ENCODE peak calls at places on chromosome 6, in eight cellular contexts. X is AG04450, L is activated T-helper 1 cell treated with Interleukin-2 at 50 U/mL for 16 hours, V is WERI-Rb-1, Y is left lung, S is kidney glomerular epithelial cell, M is GM04504, E is amygdala. D is an unnamed sample.

GRCh38 chr6:33640361-33640760 is 19.2 kb downstream of the ITPR3 start:
- DNase-seq in X (no peak), L (no peak), V (no peak), Y (peak), S (no peak), M (no peak), E (no peak), D (no peak)

GRCh38 chr6:103872683-103873082 is 987.0 kb downstream of the HACE1 start:
- DNase-seq in X (no peak), L (no peak), V (no peak), Y (no peak), S (no peak), M (no peak), E (no peak), D (no peak)

GRCh38 chr6:90288404-90288803 is 8.2 kb downstream of the BACH2 start:
- DNase-seq in X (no peak), L (no peak), V (peak), Y (no peak), S (no peak), M (no peak), E (no peak), D (no peak)

GRCh38 chr6:116217069-116217468 is 36.8 kb downstream of the TSPYL4 start:
- DNase-seq in X (no peak), L (no peak), V (no peak), Y (no peak), S (peak), M (no peak), E (no peak), D (peak)

GRCh38 chr6:83057705-83058321 is 7.8 kb downstream of the UBE3D start:
- DNase-seq in X (no peak), L (no peak), V (peak), Y (no peak), S (peak), M (no peak), E (peak), D (peak)

GRCh38 chr6:56671651-56672461 is 29.2 kb upstream of the DST start:
- DNase-seq in X (no peak), L (no peak), V (peak), Y (no peak), S (no peak), M (no peak), E (peak), D (no peak)

GRCh38 chr6:89217308-89217999 is at the start of gene GABRR1:
- DNase-seq in X (no peak), L (no peak), V (no peak), Y (no peak), S (no peak), M (no peak), E (no peak), D (no peak)

GRCh38 chr6:51045548-51045947 is 226.9 kb downstream of the TFAP2B start:
- DNase-seq in X (no peak), L (no peak), V (no peak), Y (no peak), S (no peak), M (no peak), E (no peak), D (no peak)

GRCh38 chr6:31794294-31794865 is 1.2 kb downstream of the VARS1 start:
- DNase-seq in X (no peak), L (no peak), V (peak), Y (no peak), S (no peak), M (peak), E (no peak), D (peak)

GRCh38 chr6:3308106-3308505 is 49.4 kb downstream of the PSMG4 start:
- DNase-seq in X (no peak), L (no peak), V (no peak), Y (no peak), S (no peak), M (no peak), E (no peak), D (no peak)

GRCh38 chr6:70415247-70415646 is 1.9 kb downstream of the FAM135A start:
- DNase-seq in X (no peak), L (no peak), V (no peak), Y (no peak), S (no peak), M (no peak), E (no peak), D (no peak)

GRCh38 chr6:112330071-112330876 is 16.9 kb upstream of the RFPL4B start:
- DNase-seq in X (no peak), L (no peak), V (no peak), Y (no peak), S (peak), M (peak), E (no peak), D (no peak)

GRCh38 chr6:46653439-46653942 is 716 bp downstream of the SLC25A27 start:
- DNase-seq in X (no peak), L (no peak), V (peak), Y (no peak), S (no peak), M (no peak), E (no peak), D (no peak)

GRCh38 chr6:104789770-104790190 is 69.9 kb downstream of the HACE1 start:
- DNase-seq in X (peak), L (no peak), V (no peak), Y (no peak), S (peak), M (peak), E (no peak), D (peak)

GRCh38 chr6:64437996-64438395 is 802.4 kb downstream of the PHF3 start:
- DNase-seq in X (no peak), L (no peak), V (no peak), Y (no peak), S (no peak), M (no peak), E (no peak), D (no peak)

GRCh38 chr6:79167931-79168694 is 66.4 kb downstream of the HMGN3 start:
- DNase-seq in X (no peak), L (no peak), V (no peak), Y (no peak), S (no peak), M (no peak), E (no peak), D (peak)

GRCh38 chr6:81767163-81768000 is 14.9 kb upstream of the TENT5A start:
- DNase-seq in X (no peak), L (no peak), V (no peak), Y (peak), S (peak), M (peak), E (no peak), D (peak)

GRCh38 chr6:106886922-106887797 is 87.4 kb downstream of the CD24 start:
- DNase-seq in X (no peak), L (no peak), V (no peak), Y (no peak), S (no peak), M (no peak), E (no peak), D (no peak)

GRCh38 chr6:154995241-154996162 is at the start of gene TIAM2:
- DNase-seq in X (no peak), L (no peak), V (peak), Y (peak), S (no peak), M (no peak), E (no peak), D (no peak)

GRCh38 chr6:170082067-170082466 is 208.8 kb downstream of the DLL1 start:
- DNase-seq in X (no peak), L (no peak), V (no peak), Y (no peak), S (no peak), M (no peak), E (no peak), D (no peak)

GRCh38 chr6:148407372-148407771 is 64.7 kb downstream of the SASH1 start:
- DNase-seq in X (peak), L (no peak), V (no peak), Y (no peak), S (peak), M (peak), E (no peak), D (peak)

GRCh38 chr6:19945843-19946358 is 108.7 kb downstream of the ID4 start:
- DNase-seq in X (no peak), L (no peak), V (no peak), Y (no peak), S (no peak), M (no peak), E (no peak), D (no peak)

GRCh38 chr6:167350322-167350721 is 25.4 kb downstream of the TTLL2 start:
- DNase-seq in X (no peak), L (no peak), V (no peak), Y (no peak), S (no peak), M (no peak), E (no peak), D (no peak)

GRCh38 chr6:38443750-38444149 is 196.0 kb downstream of the BTBD9 start:
- DNase-seq in X (no peak), L (no peak), V (peak), Y (no peak), S (no peak), M (no peak), E (no peak), D (no peak)

GRCh38 chr6:137353346-137353745 is 134.2 kb upstream of the IFNGR1 start:
- DNase-seq in X (no peak), L (no peak), V (no peak), Y (no peak), S (peak), M (no peak), E (no peak), D (no peak)

GRCh38 chr6:51839975-51840374 is 247.4 kb downstream of the PKHD1 start:
- DNase-seq in X (no peak), L (no peak), V (peak), Y (no peak), S (no peak), M (no peak), E (no peak), D (no peak)

GRCh38 chr6:30614044-30614842 is 2.8 kb downstream of the PPP1R10 start:
- DNase-seq in X (no peak), L (no peak), V (no peak), Y (no peak), S (no peak), M (no peak), E (no peak), D (no peak)

GRCh38 chr6:134111062-134111677 is 58.7 kb upstream of the SLC2A12 start:
- DNase-seq in X (no peak), L (no peak), V (peak), Y (no peak), S (peak), M (no peak), E (no peak), D (peak)

GRCh38 chr6:148999501-148999900 is 252.7 kb downstream of the UST start:
- DNase-seq in X (no peak), L (no peak), V (no peak), Y (no peak), S (no peak), M (no peak), E (no peak), D (peak)

GRCh38 chr6:35945650-35946025 is 24.7 kb upstream of the SRPK1 start:
- DNase-seq in X (no peak), L (no peak), V (no peak), Y (no peak), S (no peak), M (no peak), E (no peak), D (no peak)

GRCh38 chr6:23587582-23587981 is 538.4 kb upstream of the NRSN1 start:
- DNase-seq in X (no peak), L (no peak), V (no peak), Y (no peak), S (no peak), M (no peak), E (no peak), D (no peak)

GRCh38 chr6:169719117-169719516 is 5.2 kb downstream of the PHF10 start:
- DNase-seq in X (no peak), L (no peak), V (no peak), Y (no peak), S (peak), M (no peak), E (no peak), D (no peak)

GRCh38 chr6:35596448-35597442 is 84.0 kb upstream of the TULP1 start:
- DNase-seq in X (peak), L (no peak), V (no peak), Y (no peak), S (peak), M (peak), E (no peak), D (peak)

GRCh38 chr6:41367700-41368099 is 32.3 kb downstream of the NCR2 start:
- DNase-seq in X (peak), L (no peak), V (peak), Y (no peak), S (peak), M (peak), E (peak), D (peak)

GRCh38 chr6:47188588-47189021 is 121.1 kb downstream of the TNFRSF21 start:
- DNase-seq in X (no peak), L (no peak), V (no peak), Y (no peak), S (peak), M (no peak), E (no peak), D (peak)